ENCODE peak calls at places on chromosomes 3 and 15, in six cellular contexts. One of them, this sample, is unnamed.
A peak's percentile ranks its signal among the peaks of the same experiment; 100 is the strongest.

GRCh38 chr15:48109856-48110531 is 10.8 kb upstream of the SLC24A5 start:
- DNase-seq in astrocyte: no peak
- DNase-seq in activated CD8-positive, alpha-beta memory T cell treated with anti-CD3 and anti-CD28 coated beads for 48 hours: no peak
- DNase-seq in substantia nigra: no peak
- DNase-seq in Daoy: no peak
- DNase-seq in T-cell: no peak
- DNase-seq in this sample: no peak

GRCh38 chr3:60650171-60650570 is 601.1 kb downstream of the FHIT start:
- DNase-seq in astrocyte: peak; percentile 71
- DNase-seq in activated CD8-positive, alpha-beta memory T cell treated with anti-CD3 and anti-CD28 coated beads for 48 hours: no peak
- DNase-seq in Daoy: no peak
- DNase-seq in substantia nigra: no peak
- DNase-seq in T-cell: no peak
- DNase-seq in this sample: no peak

GRCh38 chr15:39939487-39940452 is 5.9 kb downstream of the EIF2AK4 start:
- DNase-seq in activated CD8-positive, alpha-beta memory T cell treated with anti-CD3 and anti-CD28 coated beads for 48 hours: no peak
- DNase-seq in T-cell: no peak
- DNase-seq in substantia nigra: no peak
- DNase-seq in astrocyte: no peak
- DNase-seq in Daoy: no peak
- DNase-seq in this sample: no peak

GRCh38 chr3:51709004-51709420 is 2.1 kb downstream of the GRM2 start:
- DNase-seq in Daoy: no peak
- DNase-seq in substantia nigra: no peak
- DNase-seq in astrocyte: no peak
- DNase-seq in T-cell: no peak
- DNase-seq in activated CD8-positive, alpha-beta memory T cell treated with anti-CD3 and anti-CD28 coated beads for 48 hours: no peak
- DNase-seq in this sample: no peak

GRCh38 chr3:159126261-159127020 is 324.6 kb downstream of the MFSD1 start:
- DNase-seq in astrocyte: peak; percentile 74
- DNase-seq in activated CD8-positive, alpha-beta memory T cell treated with anti-CD3 and anti-CD28 coated beads for 48 hours: no peak
- DNase-seq in Daoy: no peak
- DNase-seq in substantia nigra: no peak
- DNase-seq in T-cell: no peak
- DNase-seq in this sample: no peak

GRCh38 chr15:90859234-90860131 is 8.9 kb upstream of the FURIN start:
- DNase-seq in astrocyte: no peak
- DNase-seq in substantia nigra: no peak
- DNase-seq in Daoy: no peak
- DNase-seq in T-cell: no peak
- DNase-seq in activated CD8-positive, alpha-beta memory T cell treated with anti-CD3 and anti-CD28 coated beads for 48 hours: no peak
- DNase-seq in this sample: no peak

GRCh38 chr15:77031376-77032050 is 36.6 kb downstream of the PSTPIP1 start:
- DNase-seq in substantia nigra: no peak
- DNase-seq in Daoy: peak; percentile 39
- DNase-seq in astrocyte: no peak
- DNase-seq in activated CD8-positive, alpha-beta memory T cell treated with anti-CD3 and anti-CD28 coated beads for 48 hours: peak; percentile 0
- DNase-seq in T-cell: no peak
- DNase-seq in this sample: no peak

GRCh38 chr3:47348411-47349154 is 32.2 kb upstream of the PTPN23 start:
- DNase-seq in T-cell: no peak
- DNase-seq in substantia nigra: no peak
- DNase-seq in activated CD8-positive, alpha-beta memory T cell treated with anti-CD3 and anti-CD28 coated beads for 48 hours: no peak
- DNase-seq in Daoy: no peak
- DNase-seq in astrocyte: no peak
- DNase-seq in this sample: no peak